ENCODE peak calls at places on chromosomes 3 and 15, in six cellular contexts. J, X, R, D, B and E are unnamed samples.
A peak's percentile ranks its signal among the peaks of the same experiment; 100 is the strongest.

GRCh38 chr15:42151736-42152135 is 4.7 kb downstream of the PLA2G4F start:
- DNase-seq in J (no peak), X (no peak), R (no peak), D (no peak), B (no peak), E (no peak)

GRCh38 chr3:6452974-6453373 is 407.9 kb upstream of the GRM7 start:
- DNase-seq in J (no peak), X (no peak), R (no peak), D (no peak), B (no peak), E (no peak)

GRCh38 chr3:101964861-101965260 is 115.5 kb downstream of the NFKBIZ start:
- DNase-seq in J (no peak), X (no peak), R (no peak), D (peak; percentile 29), B (peak; percentile 44), E (no peak)

GRCh38 chr3:34387831-34388564 is 589.6 kb downstream of the PDCD6IP start:
- DNase-seq in J (no peak), X (no peak), R (no peak), D (peak; percentile 36), B (no peak), E (no peak)

GRCh38 chr3:134918448-134918847 is 123.4 kb downstream of the EPHB1 start:
- DNase-seq in J (no peak), X (no peak), R (no peak), D (no peak), B (no peak), E (no peak)

GRCh38 chr15:44593042-44593736 is 56.2 kb downstream of the EIF3J start:
- DNase-seq in J (no peak), X (peak; percentile 11), R (no peak), D (no peak), B (no peak), E (no peak)

GRCh38 chr3:38154625-38155255 is 10.6 kb upstream of the OXSR1 start:
- DNase-seq in J (no peak), X (no peak), R (no peak), D (no peak), B (no peak), E (no peak)

GRCh38 chr15:74263473-74263872 is 27.3 kb downstream of the CCDC33 start:
- DNase-seq in J (no peak), X (no peak), R (no peak), D (no peak), B (no peak), E (no peak)

GRCh38 chr3:181805703-181806102 is 94.0 kb downstream of the SOX2 start:
- DNase-seq in J (no peak), X (no peak), R (no peak), D (no peak), B (no peak), E (no peak)

GRCh38 chr3:79973482-79973881 is 205.7 kb upstream of the ROBO1 start:
- DNase-seq in J (no peak), X (no peak), R (no peak), D (no peak), B (no peak), E (no peak)

GRCh38 chr3:76943058-76943457 is 96.8 kb upstream of the ROBO2 start:
- DNase-seq in J (no peak), X (no peak), R (no peak), D (no peak), B (peak; percentile 50), E (no peak)

GRCh38 chr15:70416851-70417250 is 319.1 kb upstream of the TLE3 start:
- DNase-seq in J (no peak), X (no peak), R (no peak), D (no peak), B (no peak), E (no peak)

GRCh38 chr3:138407236-138407907 is 27.0 kb upstream of the ESYT3 start:
- DNase-seq in J (no peak), X (no peak), R (no peak), D (peak; percentile 5), B (no peak), E (no peak)

GRCh38 chr15:77543159-77543882 is 89.4 kb downstream of the LINGO1 start:
- DNase-seq in J (peak; percentile 69), X (peak; percentile 89), R (peak; percentile 84), D (peak; percentile 91), B (peak; percentile 78), E (peak; percentile 66)

GRCh38 chr15:65945616-65946015 is 76.3 kb downstream of the RAB11A start:
- DNase-seq in J (no peak), X (peak; percentile 22), R (no peak), D (peak; percentile 51), B (no peak), E (no peak)

GRCh38 chr3:185797993-185798830 is 26.6 kb downstream of the IGF2BP2 start:
- DNase-seq in J (no peak), X (no peak), R (no peak), D (no peak), B (no peak), E (no peak)

GRCh38 chr3:124256599-124256998 is 264.7 kb upstream of the ROPN1 start:
- DNase-seq in J (no peak), X (no peak), R (no peak), D (no peak), B (no peak), E (no peak)

GRCh38 chr3:35739181-35739809 is 100.0 kb downstream of the ARPP21 start:
- DNase-seq in J (peak; percentile 28), X (no peak), R (no peak), D (peak; percentile 43), B (no peak), E (no peak)

GRCh38 chr3:136194409-136195257 is 1.5 kb downstream of the MSL2 start:
- DNase-seq in J (peak; percentile 92), X (no peak), R (peak; percentile 37), D (peak; percentile 36), B (peak; percentile 23), E (peak; percentile 45)

GRCh38 chr15:79007066-79007465 is 62.2 kb upstream of the CTSH start:
- DNase-seq in J (no peak), X (peak; percentile 77), R (peak; percentile 33), D (peak; percentile 83), B (peak; percentile 50), E (peak; percentile 27)

GRCh38 chr3:60363817-60364216 is 887.4 kb downstream of the FHIT start:
- DNase-seq in J (no peak), X (no peak), R (no peak), D (no peak), B (peak; percentile 72), E (no peak)

GRCh38 chr3:156516284-156516683 is 38.6 kb downstream of the SSR3 start:
- DNase-seq in J (no peak), X (no peak), R (no peak), D (no peak), B (no peak), E (no peak)

GRCh38 chr3:43998841-43999805 is 242.6 kb upstream of the TOPAZ1 start:
- DNase-seq in J (no peak), X (peak; percentile 86), R (peak; percentile 56), D (peak; percentile 82), B (no peak), E (no peak)

GRCh38 chr3:139491027-139491700 is 14.8 kb upstream of the RBP2 start:
- DNase-seq in J (no peak), X (peak; percentile 6), R (no peak), D (peak; percentile 47), B (no peak), E (no peak)

GRCh38 chr15:88571153-88572029 is 24.9 kb upstream of the DET1 start:
- DNase-seq in J (no peak), X (no peak), R (no peak), D (no peak), B (no peak), E (no peak)

GRCh38 chr3:126649556-126650092 is 5.3 kb downstream of the TXNRD3 start:
- DNase-seq in J (no peak), X (no peak), R (no peak), D (no peak), B (peak; percentile 50), E (no peak)

GRCh38 chr15:86863226-86863915 is 783.7 kb downstream of the AGBL1 start:
- DNase-seq in J (no peak), X (no peak), R (no peak), D (no peak), B (no peak), E (no peak)

GRCh38 chr3:100263583-100263982 is 2.8 kb downstream of the TBC1D23 start:
- DNase-seq in J (no peak), X (no peak), R (no peak), D (no peak), B (no peak), E (no peak)

GRCh38 chr15:94582368-94582767 is 351.0 kb downstream of the MCTP2 start:
- DNase-seq in J (no peak), X (peak; percentile 29), R (peak; percentile 46), D (peak; percentile 63), B (no peak), E (no peak)

GRCh38 chr3:107416886-107417285 is 39.6 kb downstream of the CCDC54 start:
- DNase-seq in J (no peak), X (no peak), R (no peak), D (no peak), B (peak; percentile 31), E (no peak)

DNA sequence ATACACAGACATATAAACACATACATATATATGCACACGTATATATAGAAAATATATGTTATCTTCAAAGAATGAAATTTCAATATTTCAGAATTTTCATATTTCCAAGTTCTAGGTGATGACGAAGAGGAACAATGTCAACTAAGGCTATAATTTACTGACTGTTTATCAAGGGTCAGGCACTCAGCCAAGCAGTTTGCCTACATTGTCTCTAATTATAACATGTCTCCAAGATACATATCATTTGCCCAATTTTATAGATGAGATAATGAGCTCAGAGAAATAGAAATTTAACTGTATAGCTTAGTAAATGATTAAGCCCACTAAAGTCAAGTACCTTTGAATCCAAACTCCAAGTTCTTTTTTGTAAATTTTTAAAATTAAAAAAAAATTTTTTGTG is 99.9 kb upstream of the PLSCR4 start:
- DNase-seq in J (no peak), X (no peak), R (no peak), D (no peak), B (no peak), E (no peak)
- H3K9me3 ChIP-seq in J (no peaks in the 10 kb centered on the region), X (peaks cover 6% of the 10 kb centered on the region), R (no peaks in the 10 kb centered on the region), D (no peaks in the 10 kb centered on the region), B (no peaks in the 10 kb centered on the region), E (no peaks in the 10 kb centered on the region)

GRCh38 chr15:62059108-62059817 is 984 bp downstream of the VPS13C start:
- DNase-seq in J (no peak), X (no peak), R (no peak), D (no peak), B (no peak), E (no peak)
- H3K9me3 ChIP-seq in J (no peaks in the 10 kb centered on the region), X (no peaks in the 10 kb centered on the region), R (no peaks in the 10 kb centered on the region), D (no peaks in the 10 kb centered on the region), B (no peaks in the 10 kb centered on the region), E (no peaks in the 10 kb centered on the region)

GRCh38 chr3:154851644-154852043 is 228.5 kb upstream of the MME start:
- DNase-seq in J (no peak), X (no peak), R (no peak), D (no peak), B (no peak), E (no peak)
- H3K9me3 ChIP-seq in J (no peaks in the 10 kb centered on the region), X (peaks cover 4% of the 10 kb centered on the region), R (no peaks in the 10 kb centered on the region), D (no peaks in the 10 kb centered on the region), B (no peaks in the 10 kb centered on the region), E (no peaks in the 10 kb centered on the region)

GRCh38 chr3:189744235-189744634 is 113.0 kb downstream of the TP63 start:
- DNase-seq in J (no peak), X (no peak), R (no peak), D (no peak), B (no peak), E (no peak)
- H3K9me3 ChIP-seq in J (no peaks in the 10 kb centered on the region), X (peaks cover 24% of the 10 kb centered on the region), R (no peaks in the 10 kb centered on the region), D (no peaks in the 10 kb centered on the region), B (peaks cover 3% of the 10 kb centered on the region), E (peaks cover 7% of the 10 kb centered on the region)